ENCODE peak calls at places on chromosomes 13 and 19, in nine cellular contexts. J, F, B, E, M, C, R, A and Q are unnamed samples.

GRCh38 chr19:9323557-9323918 is 441 bp upstream of the ZNF559 start:
- DNase-seq in B (peak; percentile 82), M (peak; percentile 20), A (peak; percentile 86), E (peak; percentile 46), F (peak; percentile 61), R (no peak), C (peak; percentile 83), J (peak; percentile 81), Q (peak; percentile 87)

GRCh38 chr19:39426170-39426569 is 9.6 kb downstream of the RPS16 start:
- DNase-seq in A (no peak), B (no peak), M (no peak), R (no peak), F (no peak), E (no peak), J (no peak), C (no peak), Q (no peak)

GRCh38 chr13:108313382-108313781 is 43.9 kb downstream of the TNFSF13B start:
- DNase-seq in B (no peak), R (no peak), F (no peak), J (no peak), M (no peak), E (no peak), C (no peak), A (no peak), Q (no peak)

GRCh38 chr13:44050450-44051063 is 170.9 kb downstream of the LACC1 start:
- DNase-seq in R (peak; percentile 24), B (peak; percentile 34), J (peak; percentile 64), E (no peak), A (peak; percentile 49), F (no peak), C (peak; percentile 18), M (no peak), Q (no peak)

GRCh38 chr19:45402469-45403070 is 2.3 kb downstream of the PPP1R13L start:
- DNase-seq in E (no peak), F (no peak), J (peak; percentile 26), M (no peak), B (peak; percentile 39), R (peak; percentile 75), C (peak; percentile 50), A (peak; percentile 53), Q (no peak)

GRCh38 chr13:100196380-100196779 is 107.5 kb downstream of the PCCA start:
- DNase-seq in J (no peak), F (no peak), B (no peak), M (no peak), R (no peak), A (no peak), E (no peak), C (no peak), Q (no peak)

GRCh38 chr19:9941646-9942045 is 5.3 kb upstream of the OLFM2 start:
- DNase-seq in A (no peak), E (no peak), F (no peak), C (no peak), J (no peak), M (no peak), R (no peak), B (no peak), Q (no peak)

GRCh38 chr19:21117041-21117907 is 24.6 kb upstream of the ZNF431 start:
- DNase-seq in E (no peak), M (no peak), F (no peak), B (peak; percentile 77), J (peak; percentile 61), R (no peak), C (no peak), A (no peak), Q (no peak)